ENCODE peak calls at places on chromosomes 5 and 9, in eight cellular contexts. K, D, P, W, I, T, Y and H are unnamed samples.

GRCh38 chr5:398475-399295 is 44.3 kb upstream of the EXOC3 start:
- DNase-seq in K (peak), D (no peak), P (no peak), W (no peak), I (no peak), T (no peak), Y (no peak), H (peak)

GRCh38 chr5:9431496-9432258 is 114.2 kb downstream of the SEMA5A start:
- DNase-seq in K (no peak), D (no peak), P (peak), W (no peak), I (no peak), T (no peak), Y (peak), H (no peak)

GRCh38 chr9:27385606-27386005 is 88.7 kb upstream of the EQTN start:
- DNase-seq in K (no peak), D (no peak), P (no peak), W (no peak), I (no peak), T (no peak), Y (no peak), H (no peak)

GRCh38 chr5:154858972-154859950 is 834 bp downstream of the CNOT8 start:
- DNase-seq in K (no peak), D (no peak), P (no peak), W (no peak), I (no peak), T (no peak), Y (peak), H (no peak)

GRCh38 chr9:133916159-133916541 is 76.0 kb downstream of the VAV2 start:
- DNase-seq in K (no peak), D (no peak), P (no peak), W (no peak), I (no peak), T (no peak), Y (no peak), H (no peak)

GRCh38 chr9:128274245-128274644 is 1.6 kb downstream of the GOLGA2 start:
- DNase-seq in K (no peak), D (no peak), P (no peak), W (no peak), I (no peak), T (no peak), Y (no peak), H (no peak)

GRCh38 chr9:82406714-82407113 is 418.1 kb downstream of the SPATA31D1 start:
- DNase-seq in K (no peak), D (no peak), P (no peak), W (no peak), I (no peak), T (no peak), Y (no peak), H (no peak)

GRCh38 chr5:123269436-123269835 is 153.8 kb downstream of the CEP120 start:
- DNase-seq in K (no peak), D (no peak), P (no peak), W (no peak), I (no peak), T (no peak), Y (no peak), H (no peak)

GRCh38 chr5:9283021-9283420 is 262.9 kb downstream of the SEMA5A start:
- DNase-seq in K (no peak), D (no peak), P (no peak), W (no peak), I (no peak), T (no peak), Y (peak), H (no peak)

GRCh38 chr9:76027426-76027825 is 137.0 kb downstream of the PCSK5 start:
- DNase-seq in K (no peak), D (no peak), P (no peak), W (no peak), I (no peak), T (no peak), Y (peak), H (no peak)

GRCh38 chr9:82410306-82410705 is 421.7 kb downstream of the SPATA31D1 start:
- DNase-seq in K (no peak), D (no peak), P (peak), W (no peak), I (no peak), T (no peak), Y (peak), H (no peak)

GRCh38 chr9:71675129-71675856 is 93.0 kb downstream of the CEMIP2 start:
- DNase-seq in K (no peak), D (peak), P (no peak), W (no peak), I (no peak), T (peak), Y (no peak), H (peak)

GRCh38 chr5:155027993-155028629 is 14.6 kb downstream of the KIF4B start:
- DNase-seq in K (no peak), D (peak), P (peak), W (no peak), I (no peak), T (no peak), Y (no peak), H (no peak)

GRCh38 chr5:159441441-159441840 is 111.2 kb upstream of the IL12B start:
- DNase-seq in K (no peak), D (no peak), P (peak), W (no peak), I (peak), T (no peak), Y (peak), H (no peak)

GRCh38 chr5:149853701-149854100 is 90.9 kb downstream of the PDE6A start:
- DNase-seq in K (no peak), D (no peak), P (no peak), W (no peak), I (no peak), T (no peak), Y (no peak), H (no peak)

GRCh38 chr9:134258828-134259546 is 67.3 kb upstream of the RXRA start:
- DNase-seq in K (no peak), D (no peak), P (no peak), W (no peak), I (peak), T (no peak), Y (no peak), H (no peak)

GRCh38 chr9:89815903-89816573 is 211.2 kb downstream of the GADD45G start:
- DNase-seq in K (peak), D (no peak), P (no peak), W (no peak), I (peak), T (no peak), Y (no peak), H (peak)

GRCh38 chr9:136292591-136293448 is 11.1 kb downstream of the CCDC187 start:
- DNase-seq in K (no peak), D (no peak), P (no peak), W (no peak), I (no peak), T (no peak), Y (no peak), H (no peak)

GRCh38 chr9:106758911-106759310 is 104.1 kb upstream of the ZNF462 start:
- DNase-seq in K (no peak), D (no peak), P (no peak), W (no peak), I (no peak), T (no peak), Y (no peak), H (no peak)

GRCh38 chr5:141570655-141571054 is 48.1 kb downstream of the DIAPH1 start:
- DNase-seq in K (no peak), D (no peak), P (no peak), W (no peak), I (no peak), T (no peak), Y (no peak), H (no peak)

GRCh38 chr5:71734141-71734540 is 15.1 kb downstream of the CARTPT start:
- DNase-seq in K (no peak), D (no peak), P (no peak), W (no peak), I (no peak), T (no peak), Y (no peak), H (no peak)

GRCh38 chr9:127661342-127661741 is 45.4 kb upstream of the CFAP157 start:
- DNase-seq in K (no peak), D (no peak), P (peak), W (no peak), I (no peak), T (peak), Y (no peak), H (peak)

GRCh38 chr5:112142769-112143270 is 276.3 kb downstream of the EPB41L4A start:
- DNase-seq in K (no peak), D (peak), P (no peak), W (no peak), I (no peak), T (no peak), Y (peak), H (no peak)

GRCh38 chr5:54360089-54360488 is 49.7 kb upstream of the ARL15 start:
- DNase-seq in K (no peak), D (peak), P (no peak), W (no peak), I (no peak), T (no peak), Y (peak), H (peak)

GRCh38 chr9:107819772-107820171 is 330.2 kb upstream of the KLF4 start:
- DNase-seq in K (no peak), D (no peak), P (no peak), W (no peak), I (no peak), T (peak), Y (no peak), H (peak)

GRCh38 chr5:80034962-80035821 is at the start of gene THBS4:
- DNase-seq in K (no peak), D (no peak), P (no peak), W (no peak), I (peak), T (no peak), Y (no peak), H (no peak)

GRCh38 chr9:33187519-33188218 is 20.5 kb upstream of the B4GALT1 start:
- DNase-seq in K (no peak), D (no peak), P (no peak), W (no peak), I (peak), T (no peak), Y (peak), H (no peak)

GRCh38 chr9:125436613-125437443 is 175.2 kb downstream of the GAPVD1 start:
- DNase-seq in K (peak), D (no peak), P (no peak), W (no peak), I (no peak), T (no peak), Y (no peak), H (no peak)

GRCh38 chr9:27664136-27664819 is 91.0 kb upstream of the C9orf72 start:
- DNase-seq in K (no peak), D (no peak), P (no peak), W (no peak), I (no peak), T (peak), Y (no peak), H (no peak)

GRCh38 chr5:37918420-37918819 is 78.6 kb upstream of the GDNF start:
- DNase-seq in K (no peak), D (no peak), P (no peak), W (no peak), I (no peak), T (no peak), Y (peak), H (no peak)

GRCh38 chr5:73032635-73033034 is 76.8 kb downstream of the FCHO2 start:
- DNase-seq in K (no peak), D (no peak), P (no peak), W (no peak), I (no peak), T (no peak), Y (peak), H (no peak)

GRCh38 chr5:14153932-14154646 is 10.9 kb downstream of the TRIO start:
- DNase-seq in K (peak), D (no peak), P (peak), W (no peak), I (peak), T (peak), Y (peak), H (peak)

GRCh38 chr9:121954477-121955175 is 138.5 kb downstream of the TTLL11 start:
- DNase-seq in K (no peak), D (no peak), P (no peak), W (no peak), I (peak), T (no peak), Y (peak), H (no peak)

GRCh38 chr9:25703826-25704357 is 25.6 kb upstream of the TUSC1 start:
- DNase-seq in K (no peak), D (no peak), P (no peak), W (no peak), I (no peak), T (no peak), Y (peak), H (no peak)

GRCh38 chr5:143060018-143060417 is 289.8 kb downstream of the ARHGAP26 start:
- DNase-seq in K (no peak), D (no peak), P (no peak), W (no peak), I (no peak), T (no peak), Y (no peak), H (no peak)

GRCh38 chr5:11182441-11183080 is 421.5 kb upstream of the DAP start:
- DNase-seq in K (no peak), D (peak), P (peak), W (no peak), I (no peak), T (peak), Y (peak), H (no peak)

GRCh38 chr5:73963021-73963420 is 337.0 kb downstream of the ARHGEF28 start:
- DNase-seq in K (no peak), D (no peak), P (no peak), W (no peak), I (no peak), T (no peak), Y (peak), H (no peak)